ENCODE peak calls at places on chromosomes 3 and 15, in five cellular contexts. M, Y, S, T and G are unnamed samples.

GRCh38 chr3:180624714-180625113 is 22.8 kb downstream of the TTC14 start:
- DNase-seq in M (no peak), Y (no peak), S (no peak), T (no peak), G (no peak)

GRCh38 chr15:97730315-97730714 is 230.2 kb upstream of the ARRDC4 start:
- DNase-seq in M (no peak), Y (no peak), S (no peak), T (no peak), G (no peak)

GRCh38 chr15:34361278-34361677 is 5.7 kb downstream of the LPCAT4 start:
- DNase-seq in M (no peak), Y (no peak), S (no peak), T (no peak), G (no peak)

GRCh38 chr3:186406669-186407635 is 44.9 kb upstream of the DGKG start:
- DNase-seq in M (peak), Y (no peak), S (no peak), T (no peak), G (no peak)

GRCh38 chr15:67156834-67157233 is 91.4 kb downstream of the SMAD3 start:
- DNase-seq in M (no peak), Y (no peak), S (no peak), T (no peak), G (no peak)

GRCh38 chr3:9793161-9793781 is 389 bp downstream of the ARPC4 start:
- DNase-seq in M (no peak), Y (peak), S (no peak), T (peak), G (no peak)

GRCh38 chr3:9214599-9214998 is 34.8 kb downstream of the SRGAP3 start:
- DNase-seq in M (no peak), Y (no peak), S (peak), T (peak), G (no peak)

GRCh38 chr3:59313365-59313764 is 263.5 kb upstream of the CFAP20DC start:
- DNase-seq in M (peak), Y (no peak), S (no peak), T (peak), G (no peak)

GRCh38 chr3:100893590-100893989 is 99.6 kb downstream of the ABI3BP start:
- DNase-seq in M (peak), Y (peak), S (no peak), T (peak), G (no peak)

GRCh38 chr15:25798207-25798931 is 64.8 kb downstream of the ATP10A start:
- DNase-seq in M (no peak), Y (no peak), S (no peak), T (no peak), G (no peak)

GRCh38 chr3:155208183-155208582 is 85.3 kb downstream of the STRIT1 start:
- DNase-seq in M (no peak), Y (no peak), S (no peak), T (no peak), G (no peak)

GRCh38 chr3:34504755-34505154 is 706.3 kb downstream of the PDCD6IP start:
- DNase-seq in M (no peak), Y (no peak), S (no peak), T (peak), G (no peak)

DNA sequence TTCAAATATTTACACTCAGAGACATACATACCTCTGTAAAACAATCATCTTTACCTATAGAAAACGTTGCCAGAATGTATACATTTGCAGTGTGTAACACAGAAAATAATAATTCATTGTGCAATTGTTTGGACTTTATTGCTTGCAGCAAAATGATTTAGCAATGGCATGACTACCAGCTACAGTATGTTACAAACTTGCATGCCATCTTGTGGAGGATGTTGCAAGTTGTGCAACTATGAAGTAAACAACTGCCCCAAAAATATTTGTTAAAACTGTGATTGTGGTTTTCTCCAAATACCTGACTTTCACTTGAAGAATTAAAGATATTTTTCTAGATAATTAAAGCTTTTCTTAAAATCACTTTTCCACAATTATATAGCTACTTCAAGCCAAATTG is 27.1 kb upstream of the C3orf49 start:
- DNase-seq in M (no peak), Y (no peak), S (peak), T (peak), G (no peak)
- TF ChIP-seq CTCF in M (no peak), Y (no peak), S (peak), T (peak), G (peak)

GRCh38 chr15:89824607-89824867 is 9.9 kb upstream of the ANPEP start:
- DNase-seq in M (no peak), Y (no peak), S (no peak), T (no peak), G (no peak)
- H3K4me3 ChIP-seq in M (no peak), Y (no peak), S (no peak), T (no peak), G (no peak)

GRCh38 chr15:73781038-73781925 is 28.1 kb upstream of the INSYN1 start:
- DNase-seq in M (peak), Y (no peak), S (no peak), T (peak), G (no peak)
- TF ChIP-seq CTCF in M (peak), Y (no peak), S (peak), T (peak), G (peak)

DNA sequence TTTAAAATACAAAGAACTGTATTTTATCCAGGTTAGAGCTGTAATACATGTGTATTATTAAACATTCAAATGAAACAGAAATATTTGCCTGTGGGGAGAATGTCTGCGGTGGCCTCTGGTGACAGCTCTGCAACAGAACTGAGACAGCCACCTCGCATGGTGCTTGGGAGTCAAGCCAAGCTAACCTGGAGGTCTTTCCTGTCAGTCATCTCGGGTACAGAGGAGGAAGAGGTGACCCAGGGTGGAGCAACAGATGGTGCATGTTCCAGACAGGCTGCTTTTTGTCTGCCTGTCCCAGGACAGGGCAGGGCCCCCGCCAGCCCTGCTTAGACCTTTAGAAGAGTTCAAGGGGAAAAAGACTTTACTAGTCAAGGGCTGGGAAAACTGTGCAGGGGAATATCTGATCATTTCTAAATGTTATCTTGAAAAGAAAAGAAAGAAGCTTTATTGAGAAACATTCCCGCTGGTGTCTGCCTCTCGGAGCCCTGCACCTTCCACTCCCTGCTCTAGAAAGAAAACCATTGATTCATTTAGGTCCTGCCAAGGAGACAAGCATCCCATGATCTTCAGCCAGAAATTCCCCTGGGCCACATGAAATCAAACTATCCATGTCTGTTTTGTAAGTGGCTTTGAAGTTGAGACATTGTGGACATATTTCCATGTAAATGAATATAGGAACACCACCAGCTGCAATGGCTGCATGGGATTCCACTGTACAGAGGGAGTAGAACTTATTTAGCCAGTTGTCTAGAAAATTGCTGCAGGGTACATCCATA is 5.5 kb upstream of the NR2E3 start:
- DNase-seq in M (peak), Y (no peak), S (no peak), T (no peak), G (no peak)
- H3K4me3 ChIP-seq in M (no peak), Y (no peak), S (no peak), T (no peak), G (no peak)

GRCh38 chr3:68986496-68987208 is 26.8 kb downstream of the EOGT start:
- DNase-seq in M (no peak), Y (no peak), S (no peak), T (no peak), G (no peak)

GRCh38 chr3:68988740-68989139 is 24.7 kb downstream of the EOGT start:
- DNase-seq in M (no peak), Y (peak), S (no peak), T (peak), G (no peak)

GRCh38 chr3:68987322-68987721 is 26.2 kb downstream of the EOGT start:
- DNase-seq in M (no peak), Y (no peak), S (no peak), T (no peak), G (no peak)

GRCh38 chr3:68984011-68984410 is 29.5 kb downstream of the EOGT start:
- DNase-seq in M (no peak), Y (no peak), S (no peak), T (no peak), G (no peak)

DNA sequence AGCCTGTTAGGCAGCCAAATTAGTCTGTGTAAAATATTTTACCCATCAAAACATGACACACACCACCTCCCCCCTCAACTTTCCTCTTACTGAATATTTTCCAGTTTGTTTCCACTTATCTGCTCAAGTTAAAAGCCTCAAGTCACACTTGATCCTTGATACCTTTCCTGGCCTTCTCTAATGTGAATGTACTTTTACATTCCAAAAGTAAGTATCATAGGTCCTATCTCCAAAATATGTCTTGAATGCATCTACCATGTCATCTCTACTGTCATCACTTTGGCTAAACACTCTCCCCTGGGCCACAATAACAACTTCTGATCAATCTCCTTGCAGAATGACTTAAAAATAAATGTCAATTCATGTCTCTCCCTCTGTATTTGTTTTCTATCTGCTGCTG is 28.1 kb downstream of the EOGT start:
- DNase-seq in M (no peak), Y (no peak), S (no peak), T (no peak), G (no peak)
- TF ChIP-seq CTCF in M (no peak), Y (no peak), S (no peak), T (no peak), G (no peak)

DNA sequence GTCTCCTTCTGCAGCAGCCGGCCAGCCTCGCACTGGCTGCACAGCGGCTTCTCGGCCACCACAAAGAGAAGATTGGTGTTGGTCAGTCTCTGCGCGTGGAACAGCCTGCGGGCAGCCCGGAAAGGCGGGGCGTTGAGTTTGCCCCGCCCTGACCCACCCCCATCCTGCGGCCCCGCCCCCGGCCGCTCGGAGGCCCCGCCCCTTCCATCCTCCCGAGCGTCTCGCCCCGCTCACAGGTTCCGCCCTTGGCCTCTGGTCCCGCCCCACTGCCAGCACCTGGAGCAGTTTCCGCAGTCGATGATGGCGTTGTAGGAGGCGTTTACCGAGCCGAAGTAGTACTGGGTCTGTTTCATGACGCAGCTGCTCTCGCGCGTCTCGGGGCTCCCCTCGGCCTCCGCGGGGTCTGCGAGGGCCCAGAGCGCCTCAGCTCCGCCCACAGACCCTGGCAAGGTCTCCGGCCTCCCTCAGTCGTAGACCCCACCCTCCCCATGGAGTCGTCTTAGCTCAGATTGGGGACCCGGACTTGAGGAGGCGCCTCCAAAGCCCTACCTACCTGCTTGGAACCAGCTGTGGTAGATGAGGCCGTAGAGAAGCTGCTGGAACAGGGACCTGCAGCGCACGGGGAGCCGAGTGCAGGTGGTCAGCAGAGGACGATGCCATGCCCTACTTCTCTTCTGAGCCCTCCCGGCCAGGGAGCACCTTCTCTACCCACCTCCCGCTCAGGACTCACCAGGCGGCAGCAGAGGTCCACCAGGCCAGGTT is 5.9 kb upstream of the TMEM115 start:
- DNase-seq in M (peak), Y (peak), S (no peak), T (peak), G (no peak)
- H3K4me3 ChIP-seq in M (peak), Y (peak), S (peak), T (peak), G (peak)